ENCODE peak calls at places on chromosomes 2 and 18, in seven cellular contexts. H is caudate nucleus, O is fibroblast of the conjunctiva, Z is iPS DF 6.9, W is right cardiac atrium, S is ACHN, K is substantia nigra. D is an unnamed sample.

GRCh38 chr18:55665506-55665905 is 77.5 kb upstream of the TCF4 start:
- DNase-seq in H (no peak), O (no peak), Z (no peak), W (no peak), S (no peak), K (no peak), D (no peak)

GRCh38 chr2:75772908-75773630 is 62.4 kb upstream of the GCFC2 start:
- DNase-seq in H (no peak), O (no peak), Z (peak; percentile 9), W (no peak), S (no peak), K (no peak), D (no peak)

GRCh38 chr2:240225116-240225515 is 84.7 kb upstream of the OTOS start:
- DNase-seq in H (no peak), O (no peak), Z (no peak), W (no peak), S (no peak), K (no peak), D (no peak)

GRCh38 chr2:20614201-20615045 is 36.5 kb downstream of the HS1BP3 start:
- DNase-seq in H (no peak), O (no peak), Z (peak; percentile 18), W (peak; percentile 86), S (no peak), K (no peak), D (no peak)

GRCh38 chr2:229230215-229230614 is 40.9 kb downstream of the PID1 start:
- DNase-seq in H (no peak), O (no peak), Z (no peak), W (no peak), S (no peak), K (no peak), D (no peak)

GRCh38 chr2:128557841-128558241 is 239.2 kb upstream of the HS6ST1 start:
- DNase-seq in H (no peak), O (peak; percentile 54), Z (no peak), W (no peak), S (no peak), K (no peak), D (no peak)

GRCh38 chr2:128318776-128319456 is at the start of gene HS6ST1:
- DNase-seq in H (peak; percentile 66), O (peak; percentile 37), Z (no peak), W (peak; percentile 96), S (peak; percentile 82), K (peak; percentile 71), D (no peak)

GRCh38 chr2:112433932-112434730 is 686 bp upstream of the RGPD8 start:
- DNase-seq in H (no peak), O (no peak), Z (no peak), W (peak; percentile 58), S (no peak), K (no peak), D (no peak)

GRCh38 chr2:23520256-23520655 is 135.3 kb downstream of the KLHL29 start:
- DNase-seq in H (no peak), O (no peak), Z (no peak), W (no peak), S (no peak), K (no peak), D (no peak)

GRCh38 chr2:54422072-54422581 is 34.0 kb upstream of the SPTBN1 start:
- DNase-seq in H (no peak), O (no peak), Z (no peak), W (no peak), S (no peak), K (no peak), D (no peak)

GRCh38 chr2:24652265-24653232 is 140.6 kb downstream of the PTRHD1 start:
- DNase-seq in H (no peak), O (no peak), Z (no peak), W (no peak), S (no peak), K (no peak), D (no peak)

GRCh38 chr2:225993430-225993829 is 593.9 kb downstream of the NYAP2 start:
- DNase-seq in H (no peak), O (no peak), Z (no peak), W (no peak), S (no peak), K (no peak), D (no peak)

GRCh38 chr2:218260742-218261423 is at the start of gene GPBAR1:
- DNase-seq in H (no peak), O (no peak), Z (no peak), W (peak; percentile 88), S (peak; percentile 17), K (no peak), D (no peak)

GRCh38 chr2:188220535-188220934 is 71.1 kb upstream of the GULP1 start:
- DNase-seq in H (no peak), O (no peak), Z (no peak), W (no peak), S (no peak), K (no peak), D (no peak)

GRCh38 chr2:46999857-47000678 is 84.5 kb upstream of the MCFD2 start:
- DNase-seq in H (no peak), O (no peak), Z (no peak), W (peak; percentile 54), S (no peak), K (no peak), D (no peak)

GRCh38 chr18:79400591-79401381 is 5.1 kb downstream of the NFATC1 start:
- DNase-seq in H (no peak), O (no peak), Z (no peak), W (peak; percentile 65), S (no peak), K (no peak), D (no peak)

GRCh38 chr2:33372940-33373553 is 103.4 kb upstream of the RASGRP3 start:
- DNase-seq in H (no peak), O (no peak), Z (peak; percentile 35), W (no peak), S (peak; percentile 52), K (no peak), D (no peak)

GRCh38 chr2:23828986-23829385 is 97.9 kb downstream of the ATAD2B start:
- DNase-seq in H (no peak), O (no peak), Z (no peak), W (no peak), S (no peak), K (no peak), D (no peak)

GRCh38 chr2:207490441-207490840 is 39.3 kb upstream of the CREB1 start:
- DNase-seq in H (no peak), O (no peak), Z (no peak), W (no peak), S (no peak), K (no peak), D (no peak)

GRCh38 chr18:32891130-32891529 is 118.3 kb upstream of the KLHL14 start:
- DNase-seq in H (no peak), O (no peak), Z (no peak), W (no peak), S (no peak), K (no peak), D (no peak)

GRCh38 chr2:238139841-238140439 is 1.5 kb downstream of the KLHL30 start:
- DNase-seq in H (no peak), O (no peak), Z (no peak), W (no peak), S (no peak), K (no peak), D (no peak)

GRCh38 chr2:200673191-200673590 is 87.4 kb downstream of the AOX1 start:
- DNase-seq in H (no peak), O (no peak), Z (no peak), W (no peak), S (no peak), K (no peak), D (no peak)

GRCh38 chr2:72092099-72092498 is 55.6 kb downstream of the CYP26B1 start:
- DNase-seq in H (no peak), O (no peak), Z (no peak), W (no peak), S (no peak), K (no peak), D (no peak)

GRCh38 chr2:140308706-140309105 is 1528.5 kb upstream of the NXPH2 start:
- DNase-seq in H (no peak), O (no peak), Z (no peak), W (no peak), S (no peak), K (no peak), D (no peak)

GRCh38 chr18:75112486-75113096 is 96.3 kb downstream of the PTGR3 start:
- DNase-seq in H (no peak), O (no peak), Z (no peak), W (no peak), S (no peak), K (no peak), D (no peak)

GRCh38 chr2:188922191-188922590 is 52.0 kb upstream of the COL3A1 start:
- DNase-seq in H (no peak), O (no peak), Z (no peak), W (no peak), S (no peak), K (no peak), D (no peak)

GRCh38 chr2:138087761-138088602 is 123.7 kb downstream of the HNMT start:
- DNase-seq in H (no peak), O (no peak), Z (no peak), W (no peak), S (no peak), K (no peak), D (no peak)

GRCh38 chr2:121044412-121044811 is 240.6 kb downstream of the TFCP2L1 start:
- DNase-seq in H (no peak), O (no peak), Z (no peak), W (no peak), S (no peak), K (no peak), D (no peak)

GRCh38 chr2:9380702-9381628 is 42.4 kb downstream of the ITGB1BP1 start:
- DNase-seq in H (no peak), O (peak; percentile 93), Z (no peak), W (no peak), S (peak; percentile 69), K (no peak), D (peak; percentile 21)

GRCh38 chr2:27019459-27020336 is 13.1 kb upstream of the TMEM214 start:
- DNase-seq in H (no peak), O (no peak), Z (no peak), W (no peak), S (no peak), K (no peak), D (no peak)

GRCh38 chr2:130824492-130825061 is 12.1 kb upstream of the ARHGEF4 start:
- DNase-seq in H (peak; percentile 17), O (peak; percentile 66), Z (no peak), W (no peak), S (peak; percentile 85), K (no peak), D (no peak)

GRCh38 chr2:217090024-217090473 is 230.2 kb upstream of the TNP1 start:
- DNase-seq in H (no peak), O (no peak), Z (no peak), W (no peak), S (no peak), K (no peak), D (no peak)

GRCh38 chr2:173881466-173881865 is 83.7 kb downstream of the SP3 start:
- DNase-seq in H (no peak), O (peak; percentile 23), Z (no peak), W (no peak), S (no peak), K (no peak), D (no peak)